ENCODE peak calls at places on chromosome 20, in four cellular contexts. W, M, U and O are unnamed samples.

GRCh38 chr20:48827880-48828733 is at the start of gene PREX1:
- DNase-seq in M (no peak), U (no peak), W (peak), O (peak)

GRCh38 chr20:20441259-20441658 is 73.4 kb downstream of the INSM1 start:
- DNase-seq in M (no peak), U (no peak), W (no peak), O (no peak)

GRCh38 chr20:23873370-23874015 is 6.1 kb downstream of the CST5 start:
- DNase-seq in M (no peak), W (no peak), U (no peak), O (no peak)

GRCh38 chr20:4167261-4168004 is 152.1 kb upstream of the RNF24 start:
- DNase-seq in U (no peak), W (no peak), M (peak), O (no peak)

GRCh38 chr20:29873946-29874345 is 1383.5 kb upstream of the DEFB115 start:
- DNase-seq in U (no peak), W (no peak), M (no peak), O (no peak)

GRCh38 chr20:62063601-62063980 is 2.1 kb downstream of the TAF4 start:
- DNase-seq in M (no peak), U (no peak), W (peak), O (no peak)

GRCh38 chr20:19012671-19013070 is 199.1 kb downstream of the SCP2D1 start:
- DNase-seq in U (no peak), M (no peak), W (no peak), O (no peak)

GRCh38 chr20:49646126-49646525 is 67.6 kb downstream of the B4GALT5 start:
- DNase-seq in M (no peak), W (no peak), U (no peak), O (no peak)

GRCh38 chr20:56424931-56425330 is 12.9 kb downstream of the CASS4 start:
- DNase-seq in M (no peak), W (no peak), U (no peak), O (no peak)

GRCh38 chr20:48656661-48657211 is 171.1 kb downstream of the PREX1 start:
- DNase-seq in W (peak), U (no peak), M (peak), O (peak)

GRCh38 chr20:14477125-14477524 is 139.7 kb upstream of the FLRT3 start:
- DNase-seq in W (no peak), U (no peak), M (no peak), O (no peak)

GRCh38 chr20:62473717-62474584 is 1.8 kb downstream of the GATA5 start:
- DNase-seq in W (no peak), U (no peak), M (no peak), O (no peak)

GRCh38 chr20:34525709-34526416 is 9.6 kb downstream of the DYNLRB1 start:
- DNase-seq in M (peak), U (no peak), W (no peak), O (no peak)

GRCh38 chr20:14717124-14718004 is 380.0 kb upstream of the FLRT3 start:
- DNase-seq in M (peak), U (no peak), W (no peak), O (no peak)

DNA sequence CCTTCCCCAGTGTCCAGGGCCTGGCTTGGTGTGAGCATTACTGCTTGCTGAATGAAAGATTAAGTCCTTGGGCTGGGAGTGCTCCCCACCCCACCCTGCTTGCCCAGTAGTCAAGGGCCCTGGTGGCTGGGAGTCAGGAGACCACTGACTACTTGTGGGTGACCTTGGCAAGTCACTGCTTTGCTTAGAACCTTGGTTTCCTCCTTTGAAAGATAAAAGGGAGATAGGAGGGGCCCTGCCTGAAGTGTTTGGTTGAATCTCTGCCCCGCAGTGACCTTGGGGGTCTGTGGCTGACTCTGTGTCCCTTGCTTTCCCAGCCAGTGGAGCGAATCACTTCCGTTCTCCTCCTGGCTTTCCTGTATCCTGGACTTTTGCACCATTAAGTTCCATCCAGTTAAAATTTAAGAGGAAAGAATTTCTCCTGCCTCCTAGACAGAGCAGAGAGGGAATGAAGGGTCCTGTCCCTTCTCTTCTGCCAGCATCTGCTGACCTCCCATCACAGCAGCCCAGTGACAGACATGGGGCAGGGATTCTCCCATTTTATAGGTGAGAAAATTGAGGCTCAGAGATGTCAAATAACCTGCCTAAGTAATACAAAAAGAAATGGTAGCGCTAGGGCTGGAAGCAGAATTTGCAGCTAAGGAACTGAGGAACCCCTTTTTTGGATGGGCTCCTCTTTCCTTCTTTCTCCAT is 3.5 kb upstream of the EPB41L1 start:
- DNase-seq in M (peak), U (no peak), W (no peak), O (no peak)
- TF ChIP-seq TARDBP in M (peak), U (no peak), W (no peak), O (no peak)

DNA sequence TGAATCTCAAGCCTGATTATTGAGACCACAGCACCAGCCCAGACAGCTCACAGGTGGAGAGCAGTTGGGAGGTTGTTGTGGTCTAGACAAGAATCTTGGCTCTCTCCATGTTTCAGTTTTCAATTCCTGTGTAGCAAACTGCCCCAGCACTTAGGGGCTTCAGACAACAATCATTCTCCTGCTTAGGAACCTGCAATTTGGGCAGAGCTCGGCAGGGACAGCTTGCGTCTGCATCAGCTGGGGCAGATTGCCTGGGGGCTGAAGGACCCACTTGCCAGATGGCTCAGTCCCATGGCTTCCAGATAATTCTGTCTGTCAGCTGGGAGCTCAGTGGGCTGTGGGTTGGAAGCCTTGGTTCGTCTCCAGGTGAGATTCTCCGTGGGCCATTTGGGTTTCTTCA is 6.9 kb downstream of the TGM6 start:
- DNase-seq in M (no peak), W (no peak), U (no peak), O (no peak)
- TF ChIP-seq TARDBP in M (no peak), W (no peak), U (no peak), O (no peak)

GRCh38 chr20:46636981-46637860 is 14.0 kb downstream of the SLC13A3 start:
- DNase-seq in M (peak), W (no peak), U (no peak), O (no peak)

GRCh38 chr20:46634528-46634927 is 16.7 kb downstream of the SLC13A3 start:
- DNase-seq in M (no peak), U (no peak), W (no peak), O (no peak)

GRCh38 chr20:46636514-46636913 is 14.7 kb downstream of the SLC13A3 start:
- DNase-seq in M (no peak), U (no peak), W (no peak), O (no peak)

GRCh38 chr20:46637861-46638366 is 13.3 kb downstream of the SLC13A3 start:
- DNase-seq in U (no peak), W (no peak), M (no peak), O (no peak)

GRCh38 chr20:46635514-46636091 is 15.7 kb downstream of the SLC13A3 start:
- DNase-seq in M (no peak), U (no peak), W (no peak), O (no peak)
- TF ChIP-seq TARDBP in M (peak), U (no peak), W (no peak), O (no peak)

DNA sequence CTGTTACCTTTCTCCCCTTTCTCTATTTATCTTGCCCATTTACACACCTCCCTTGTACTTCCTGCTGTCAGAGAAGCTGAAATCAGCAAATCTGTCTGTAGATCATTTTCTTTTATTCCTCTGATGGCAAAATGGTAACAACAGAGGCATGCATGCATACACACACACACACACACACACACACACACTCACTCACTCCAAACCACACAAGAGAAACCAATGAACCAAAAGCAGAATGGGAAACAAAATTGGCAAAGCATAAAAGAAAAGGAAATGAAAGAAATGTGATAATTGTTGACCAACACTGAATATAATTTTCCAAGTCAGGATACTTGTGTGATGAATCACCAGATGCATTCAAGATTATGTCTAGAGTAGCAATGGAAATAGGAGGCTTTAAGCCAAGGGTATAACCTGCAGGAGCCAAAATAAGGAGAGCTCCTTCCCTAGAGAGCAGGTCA is 172.4 kb downstream of the PLCB4 start:
- DNase-seq in U (no peak), W (no peak), M (no peak), O (no peak)
- TF ChIP-seq TARDBP in U (no peak), W (no peak), M (no peak), O (no peak)

GRCh38 chr20:31968299-31969126 is 562 bp downstream of the XKR7 start:
- DNase-seq in M (peak), W (peak), U (no peak), O (peak)
- TF ChIP-seq TARDBP in M (peak), W (peak), U (no peak), O (no peak)

DNA sequence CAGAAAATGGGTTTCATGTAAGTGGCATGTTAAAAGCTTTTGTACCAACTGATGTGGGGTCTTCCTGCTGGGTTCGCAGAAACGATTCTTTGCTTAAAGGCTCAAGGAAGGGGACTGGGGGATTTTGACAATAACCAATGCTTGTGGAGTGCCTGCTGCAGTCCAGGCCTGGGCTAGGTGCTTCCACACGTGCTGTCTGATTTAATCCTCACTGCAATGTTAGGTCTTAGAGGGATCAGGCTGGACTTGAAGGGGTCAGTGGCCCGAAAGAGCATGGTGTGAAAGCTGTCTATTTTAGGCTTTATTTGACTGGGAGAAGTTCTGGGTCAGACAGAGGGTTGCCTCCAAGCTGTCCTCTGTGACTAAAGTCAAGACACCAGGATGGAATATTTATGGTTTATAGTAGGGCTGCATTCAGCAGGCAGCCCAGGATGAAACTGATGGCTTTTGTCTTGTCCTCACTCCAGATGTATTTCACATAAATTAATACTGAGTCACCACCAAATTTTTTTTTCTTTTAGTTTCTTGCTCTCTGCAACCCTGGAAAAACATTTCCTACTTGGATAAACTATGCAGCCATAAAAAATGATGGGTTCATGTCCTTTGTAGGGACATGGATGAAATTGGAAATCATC is 219.2 kb downstream of the ZMYND8 start:
- DNase-seq in W (no peak), M (no peak), U (no peak), O (no peak)
- TF ChIP-seq TARDBP in W (no peak), M (no peak), U (no peak), O (no peak)

DNA sequence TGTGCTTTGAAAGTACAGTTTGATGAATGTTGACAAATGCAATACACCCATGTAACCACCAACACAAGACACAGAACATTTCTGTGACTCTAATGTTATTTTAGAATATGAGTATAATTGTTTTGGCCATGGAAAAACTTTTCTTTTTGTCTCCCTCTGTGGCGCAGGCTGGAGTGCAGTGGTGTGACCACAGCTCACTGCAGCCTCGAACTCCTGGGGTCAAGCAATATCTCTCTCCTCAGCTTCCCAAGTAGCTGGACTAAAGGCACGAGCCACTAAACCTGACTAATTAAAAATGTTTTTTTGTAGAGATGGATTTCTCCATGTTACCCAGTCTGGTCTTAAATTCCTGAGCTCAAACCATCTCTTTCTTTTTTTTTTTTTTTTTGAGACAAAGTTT is 20.3 kb upstream of the BCAS4 start:
- DNase-seq in M (no peak), U (no peak), W (no peak), O (no peak)
- TF ChIP-seq TARDBP in M (no peak), U (no peak), W (no peak), O (no peak)

GRCh38 chr20:47318596-47319516 is 37.6 kb downstream of the ZMYND8 start:
- DNase-seq in M (peak), W (peak), U (no peak), O (peak)
- TF ChIP-seq TARDBP in M (no peak), W (no peak), U (no peak), O (no peak)

DNA sequence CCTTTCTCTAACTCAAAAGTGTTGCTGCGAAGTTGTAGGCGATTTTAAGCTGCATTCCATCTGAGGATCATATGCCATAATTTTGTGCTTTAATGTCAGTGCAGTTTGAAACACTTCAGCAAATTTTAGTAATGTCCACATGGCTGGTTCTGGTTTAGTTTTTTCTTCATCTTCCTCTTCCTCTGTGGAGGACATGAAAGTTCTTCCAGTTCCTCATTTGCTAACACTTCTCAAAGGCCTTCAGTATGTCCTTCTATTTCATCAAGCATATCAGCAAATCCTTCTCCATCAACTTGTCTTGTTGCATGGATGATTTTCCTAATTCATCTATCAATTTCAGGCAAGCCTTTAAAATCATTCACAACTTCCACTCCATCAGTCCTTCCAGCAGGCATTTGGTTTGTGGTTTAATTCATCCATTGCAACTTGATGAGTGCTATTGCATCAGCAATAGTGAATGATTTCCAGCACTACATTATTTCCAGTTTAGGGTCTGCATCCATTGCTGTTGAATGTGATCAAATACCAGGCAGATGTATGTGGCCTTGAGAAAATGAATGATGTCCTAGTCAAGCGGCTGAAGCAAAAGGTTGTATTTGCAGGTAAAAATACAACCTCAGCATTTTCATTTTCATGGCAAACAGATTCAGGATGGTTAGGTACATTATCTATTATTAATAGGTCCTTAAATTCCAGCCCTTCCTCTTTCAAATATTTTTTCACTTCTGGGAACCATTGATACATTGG is 20.2 kb downstream of the SHLD1 start:
- DNase-seq in U (no peak), M (no peak), W (no peak), O (no peak)
- TF ChIP-seq TARDBP in U (no peak), M (no peak), W (no peak), O (no peak)

DNA sequence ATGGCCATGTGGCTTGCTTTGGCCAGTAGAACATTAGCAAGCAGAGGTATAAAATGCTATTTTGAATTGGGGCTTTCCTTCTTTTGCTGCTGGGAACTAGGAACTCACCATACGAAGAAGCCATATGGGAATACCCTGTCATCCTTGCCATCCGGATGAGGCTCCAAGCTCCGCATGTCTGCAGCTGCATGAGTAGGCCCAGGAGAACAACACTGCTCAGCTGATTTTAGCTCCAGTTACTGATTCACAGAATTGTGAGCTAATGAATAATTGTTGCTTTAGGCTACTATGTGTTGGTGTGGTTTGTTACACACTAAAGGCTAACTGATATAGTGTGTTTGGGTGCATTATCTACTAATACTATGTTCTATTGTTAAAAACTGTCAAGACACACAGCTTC is 2.7 kb upstream of the PLCB4 start:
- DNase-seq in U (no peak), W (no peak), M (no peak), O (no peak)
- TF ChIP-seq TARDBP in U (no peak), W (no peak), M (no peak), O (no peak)